ENCODE peak calls at places on chromosomes 3 and 15, in four cellular contexts. One of them, this sample, is unnamed. For H3K4me1, the result is how much of the 10 kb centered on the place peaks cover.

GRCh38 chr3:30548605-30549004 is 57.8 kb upstream of the TGFBR2 start:
- DNase-seq in A549: peak
- DNase-seq in stomach: no peak
- DNase-seq in endothelial cell of umbilical vein: no peak
- DNase-seq in this sample: no peak

GRCh38 chr15:35740761-35741160 is 194.8 kb upstream of the DPH6 start:
- DNase-seq in A549: no peak
- DNase-seq in stomach: no peak
- DNase-seq in endothelial cell of umbilical vein: peak
- DNase-seq in this sample: no peak

GRCh38 chr3:101144080-101144479 is 150.9 kb upstream of the ABI3BP start:
- DNase-seq in A549: no peak
- DNase-seq in stomach: no peak
- DNase-seq in endothelial cell of umbilical vein: no peak
- DNase-seq in this sample: no peak

GRCh38 chr3:126031981-126032471 is 51.9 kb downstream of the SLC41A3 start:
- DNase-seq in A549: no peak
- DNase-seq in stomach: peak
- DNase-seq in endothelial cell of umbilical vein: no peak
- DNase-seq in this sample: no peak

GRCh38 chr3:55765398-55765797 is 278.3 kb upstream of the WNT5A start:
- DNase-seq in A549: no peak
- DNase-seq in stomach: no peak
- DNase-seq in endothelial cell of umbilical vein: no peak
- DNase-seq in this sample: no peak

GRCh38 chr3:173913985-173914421 is 516.5 kb downstream of the NLGN1 start:
- DNase-seq in A549: no peak
- DNase-seq in stomach: no peak
- DNase-seq in endothelial cell of umbilical vein: no peak
- DNase-seq in this sample: no peak

GRCh38 chr3:159711560-159712333 is 276.9 kb upstream of the IL12A start:
- DNase-seq in A549: peak
- DNase-seq in stomach: no peak
- DNase-seq in endothelial cell of umbilical vein: peak
- DNase-seq in this sample: peak

GRCh38 chr3:187237741-187238140 is 40.5 kb downstream of the RTP1 start:
- DNase-seq in A549: no peak
- DNase-seq in stomach: no peak
- DNase-seq in endothelial cell of umbilical vein: no peak
- DNase-seq in this sample: no peak

GRCh38 chr15:45884289-45884688 is 249.5 kb downstream of the SQOR start:
- DNase-seq in A549: no peak
- DNase-seq in stomach: no peak
- DNase-seq in endothelial cell of umbilical vein: no peak
- DNase-seq in this sample: no peak

GRCh38 chr15:60469893-60470641 is 8.9 kb downstream of the ICE2 start:
- DNase-seq in A549: peak
- DNase-seq in stomach: no peak
- DNase-seq in endothelial cell of umbilical vein: peak
- DNase-seq in this sample: no peak

GRCh38 chr3:172125053-172125452 is 85.7 kb downstream of the FNDC3B start:
- DNase-seq in A549: no peak
- DNase-seq in stomach: no peak
- DNase-seq in endothelial cell of umbilical vein: no peak
- DNase-seq in this sample: no peak

GRCh38 chr3:60737633-60738399 is 513.4 kb downstream of the FHIT start:
- DNase-seq in A549: no peak
- DNase-seq in stomach: no peak
- DNase-seq in endothelial cell of umbilical vein: no peak
- DNase-seq in this sample: no peak

GRCh38 chr3:161274691-161275298 is 53.7 kb downstream of the NMD3 start:
- DNase-seq in A549: peak
- DNase-seq in stomach: no peak
- DNase-seq in endothelial cell of umbilical vein: peak
- DNase-seq in this sample: no peak

GRCh38 chr3:16084887-16085286 is 89.6 kb upstream of the GALNT15 start:
- DNase-seq in A549: no peak
- DNase-seq in stomach: no peak
- DNase-seq in endothelial cell of umbilical vein: peak
- DNase-seq in this sample: no peak

GRCh38 chr15:59332009-59332408 is 40.7 kb downstream of the MYO1E start:
- DNase-seq in A549: no peak
- DNase-seq in stomach: no peak
- DNase-seq in endothelial cell of umbilical vein: no peak
- DNase-seq in this sample: no peak

GRCh38 chr3:126293370-126294082 is 63.7 kb downstream of the KLF15 start:
- DNase-seq in A549: no peak
- DNase-seq in stomach: no peak
- DNase-seq in endothelial cell of umbilical vein: no peak
- DNase-seq in this sample: no peak

GRCh38 chr3:83843716-83844115 is 1115.1 kb upstream of the CADM2 start:
- DNase-seq in A549: no peak
- DNase-seq in stomach: no peak
- DNase-seq in endothelial cell of umbilical vein: no peak
- DNase-seq in this sample: no peak

GRCh38 chr3:131608741-131609140 is 106.0 kb upstream of the MRPL3 start:
- DNase-seq in A549: no peak
- DNase-seq in stomach: no peak
- DNase-seq in endothelial cell of umbilical vein: no peak
- DNase-seq in this sample: no peak

GRCh38 chr15:77915261-77915960 is 162.1 kb downstream of the TBC1D2B start:
- DNase-seq in A549: no peak
- DNase-seq in stomach: no peak
- DNase-seq in endothelial cell of umbilical vein: no peak
- DNase-seq in this sample: peak

GRCh38 chr3:2097641-2098191 is 950 bp upstream of the CNTN4 start:
- DNase-seq in A549: no peak
- DNase-seq in stomach: no peak
- DNase-seq in endothelial cell of umbilical vein: no peak
- DNase-seq in this sample: no peak

GRCh38 chr3:126267169-126267975 is 87.0 kb upstream of the ALDH1L1 start:
- DNase-seq in A549: peak
- DNase-seq in stomach: peak
- DNase-seq in endothelial cell of umbilical vein: peak
- DNase-seq in this sample: no peak

GRCh38 chr15:25863067-25863967 is at the start of gene ATP10A:
- DNase-seq in A549: peak
- DNase-seq in stomach: no peak
- DNase-seq in endothelial cell of umbilical vein: no peak
- DNase-seq in this sample: no peak

GRCh38 chr3:33278106-33278672 is 947 bp downstream of the FBXL2 start:
- DNase-seq in A549: peak
- DNase-seq in stomach: no peak
- DNase-seq in endothelial cell of umbilical vein: peak
- DNase-seq in this sample: no peak

GRCh38 chr3:64627471-64628321 is 60.1 kb downstream of the ADAMTS9 start:
- DNase-seq in A549: peak
- DNase-seq in stomach: no peak
- DNase-seq in endothelial cell of umbilical vein: peak
- DNase-seq in this sample: no peak

GRCh38 chr3:72818915-72819314 is 29.3 kb downstream of the SHQ1 start:
- DNase-seq in A549: no peak
- DNase-seq in stomach: no peak
- DNase-seq in endothelial cell of umbilical vein: peak
- DNase-seq in this sample: no peak

GRCh38 chr3:170487091-170487490 is 68.4 kb downstream of the CLDN11 start:
- DNase-seq in A549: no peak
- DNase-seq in stomach: no peak
- DNase-seq in endothelial cell of umbilical vein: no peak
- DNase-seq in this sample: no peak

GRCh38 chr3:65377637-65378036 is 661.1 kb downstream of the MAGI1 start:
- DNase-seq in A549: no peak
- DNase-seq in stomach: no peak
- DNase-seq in endothelial cell of umbilical vein: no peak
- DNase-seq in this sample: no peak

GRCh38 chr15:79724312-79724711 is 172.5 kb downstream of the MTHFS start:
- DNase-seq in A549: no peak
- DNase-seq in stomach: no peak
- DNase-seq in endothelial cell of umbilical vein: no peak
- DNase-seq in this sample: no peak

GRCh38 chr3:146517684-146518435 is 26.5 kb downstream of the PLSCR1 start:
- DNase-seq in A549: peak
- DNase-seq in stomach: no peak
- DNase-seq in endothelial cell of umbilical vein: no peak
- DNase-seq in this sample: no peak

GRCh38 chr3:176647988-176648387 is 549.3 kb downstream of the TBL1XR1 start:
- DNase-seq in A549: no peak
- DNase-seq in stomach: no peak
- DNase-seq in endothelial cell of umbilical vein: no peak
- DNase-seq in this sample: no peak

GRCh38 chr3:128231596-128231995 is 78.3 kb downstream of the EEFSEC start:
- DNase-seq in A549: no peak
- DNase-seq in stomach: no peak
- DNase-seq in endothelial cell of umbilical vein: no peak
- DNase-seq in this sample: no peak

GRCh38 chr3:125622381-125622788 is 27.1 kb upstream of the OSBPL11 start:
- DNase-seq in A549: no peak
- DNase-seq in stomach: no peak
- DNase-seq in endothelial cell of umbilical vein: no peak
- DNase-seq in this sample: no peak

GRCh38 chr3:173402656-173403055 is 5.1 kb downstream of the NLGN1 start:
- DNase-seq in A549: no peak
- DNase-seq in stomach: no peak
- DNase-seq in endothelial cell of umbilical vein: no peak
- DNase-seq in this sample: no peak

GRCh38 chr15:72468103-72468502 is 6.0 kb upstream of the ARIH1 start:
- DNase-seq in A549: no peak
- DNase-seq in stomach: no peak
- DNase-seq in endothelial cell of umbilical vein: no peak
- DNase-seq in this sample: no peak

GRCh38 chr3:171528102-171528501 is 67.9 kb upstream of the TNIK start:
- DNase-seq in A549: no peak
- DNase-seq in stomach: no peak
- DNase-seq in endothelial cell of umbilical vein: no peak
- DNase-seq in this sample: no peak

GRCh38 chr3:58296269-58296668 is 9.8 kb upstream of the RPP14 start:
- DNase-seq in A549: no peak
- DNase-seq in stomach: no peak
- DNase-seq in endothelial cell of umbilical vein: no peak
- DNase-seq in this sample: no peak

GRCh38 chr3:150703756-150704344 is at the start of gene ERICH6:
- DNase-seq in A549: peak
- DNase-seq in stomach: peak
- DNase-seq in endothelial cell of umbilical vein: peak
- DNase-seq in this sample: peak
- TF ChIP-seq POLR2A in A549: peak
- TF ChIP-seq POLR2A in stomach: no peak
- TF ChIP-seq POLR2A in endothelial cell of umbilical vein: peak
- TF ChIP-seq POLR2A in this sample: no peak

GRCh38 chr3:25429441-25429907 is 1.4 kb downstream of the RARB start:
- DNase-seq in A549: no peak
- DNase-seq in stomach: peak
- DNase-seq in endothelial cell of umbilical vein: peak
- DNase-seq in this sample: no peak
- H3K4me3 ChIP-seq in A549: peak
- H3K4me3 ChIP-seq in stomach: peak
- H3K4me3 ChIP-seq in endothelial cell of umbilical vein: peak
- H3K4me3 ChIP-seq in this sample: peak

DNA sequence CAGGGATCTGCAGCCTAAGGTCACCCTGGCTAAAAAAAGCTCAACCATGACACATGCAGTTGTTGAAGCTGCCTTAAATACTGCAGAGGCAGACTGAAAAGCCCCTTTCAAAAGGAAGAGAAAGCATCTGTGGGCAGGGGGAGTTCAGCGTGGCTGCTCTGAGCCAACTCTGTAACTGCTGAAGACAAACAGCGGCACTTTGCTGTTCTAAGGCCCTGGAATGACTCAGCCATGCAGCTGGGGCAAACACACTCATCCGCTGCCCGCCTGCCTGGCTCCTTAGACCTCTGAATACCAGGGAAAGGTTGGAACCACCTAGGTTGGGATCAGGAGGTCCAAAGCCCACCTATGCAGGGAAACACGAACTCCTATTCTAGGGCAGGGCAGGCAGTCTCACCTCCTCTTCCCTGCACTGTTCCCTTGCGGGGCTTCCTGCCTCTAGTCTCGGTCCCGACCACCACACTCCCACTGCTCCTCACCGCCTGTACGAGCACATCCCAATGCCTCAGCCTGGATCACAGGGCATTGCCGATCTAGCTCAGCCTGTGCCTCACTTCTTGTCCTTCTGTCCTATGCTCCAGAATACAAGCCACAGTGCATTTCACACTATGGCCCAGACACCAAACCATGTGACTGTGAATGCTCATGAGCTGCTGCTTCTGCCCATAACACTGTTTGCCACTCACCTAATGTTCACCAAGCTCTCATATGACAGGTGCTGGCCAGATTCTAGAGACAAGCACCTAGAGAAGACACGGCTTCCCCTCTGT is 6.6 kb upstream of the MUSTN1 start:
- DNase-seq in A549: no peak
- DNase-seq in stomach: no peak
- DNase-seq in endothelial cell of umbilical vein: no peak
- DNase-seq in this sample: peak
- H3K4me1 ChIP-seq in A549: under half
- H3K4me1 ChIP-seq in stomach: under half
- H3K4me1 ChIP-seq in endothelial cell of umbilical vein: under half
- H3K4me1 ChIP-seq in this sample: under half

GRCh38 chr3:49276475-49277356 is at the start of gene C3orf62:
- DNase-seq in A549: peak
- DNase-seq in stomach: peak
- DNase-seq in endothelial cell of umbilical vein: peak
- DNase-seq in this sample: peak
- TF ChIP-seq POLR2A in A549: peak
- TF ChIP-seq POLR2A in stomach: no peak
- TF ChIP-seq POLR2A in endothelial cell of umbilical vein: peak
- TF ChIP-seq POLR2A in this sample: no peak

GRCh38 chr3:74607803-74608202 is 6.7 kb downstream of the CNTN3 start:
- DNase-seq in A549: no peak
- DNase-seq in stomach: no peak
- DNase-seq in endothelial cell of umbilical vein: no peak
- DNase-seq in this sample: no peak

GRCh38 chr3:74613566-74613965 is 893 bp downstream of the CNTN3 start:
- DNase-seq in A549: no peak
- DNase-seq in stomach: peak
- DNase-seq in endothelial cell of umbilical vein: no peak
- DNase-seq in this sample: no peak

GRCh38 chr3:74614133-74614967 is at the start of gene CNTN3:
- DNase-seq in A549: no peak
- DNase-seq in stomach: peak
- DNase-seq in endothelial cell of umbilical vein: no peak
- DNase-seq in this sample: peak

GRCh38 chr3:74617786-74618185 is 3.3 kb upstream of the CNTN3 start:
- DNase-seq in A549: no peak
- DNase-seq in stomach: no peak
- DNase-seq in endothelial cell of umbilical vein: no peak
- DNase-seq in this sample: no peak

GRCh38 chr3:74613060-74613459 is 1.4 kb downstream of the CNTN3 start:
- DNase-seq in A549: no peak
- DNase-seq in stomach: no peak
- DNase-seq in endothelial cell of umbilical vein: no peak
- DNase-seq in this sample: no peak
- H3K4me3 ChIP-seq in A549: no peak
- H3K4me3 ChIP-seq in stomach: peak
- H3K4me3 ChIP-seq in endothelial cell of umbilical vein: no peak
- H3K4me3 ChIP-seq in this sample: no peak

GRCh38 chr15:57962887-57963286 is 102.6 kb downstream of the ALDH1A2 start:
- DNase-seq in A549: no peak
- DNase-seq in stomach: no peak
- DNase-seq in endothelial cell of umbilical vein: no peak
- DNase-seq in this sample: no peak
- H3K4me1 ChIP-seq in A549: under half
- H3K4me1 ChIP-seq in stomach: under half
- H3K4me1 ChIP-seq in endothelial cell of umbilical vein: under half
- H3K4me1 ChIP-seq in this sample: under half